ENCODE peak calls at places on chromosomes 12 and 14, in six cellular contexts. One of them, this sample, is unnamed.

GRCh38 chr14:79585845-79586244 is 625.5 kb downstream of the DIO2 start:
- DNase-seq in astrocyte of the cerebellum: peak; percentile 28
- DNase-seq in effector memory CD4-positive, alpha-beta T cell: no peak
- DNase-seq in right atrium auricular region: no peak
- DNase-seq in lung: no peak
- DNase-seq in AG09309: no peak
- DNase-seq in this sample: no peak

GRCh38 chr14:103735815-103736545 is 20.4 kb downstream of the ZFYVE21 start:
- DNase-seq in astrocyte of the cerebellum: no peak
- DNase-seq in effector memory CD4-positive, alpha-beta T cell: no peak
- DNase-seq in right atrium auricular region: no peak
- DNase-seq in lung: no peak
- DNase-seq in AG09309: no peak
- DNase-seq in this sample: no peak

GRCh38 chr12:91627225-91627624 is 444.6 kb upstream of the DCN start:
- DNase-seq in astrocyte of the cerebellum: no peak
- DNase-seq in effector memory CD4-positive, alpha-beta T cell: no peak
- DNase-seq in right atrium auricular region: no peak
- DNase-seq in lung: no peak
- DNase-seq in AG09309: no peak
- DNase-seq in this sample: no peak

GRCh38 chr12:62519043-62519442 is 52.4 kb downstream of the MON2 start:
- DNase-seq in astrocyte of the cerebellum: no peak
- DNase-seq in effector memory CD4-positive, alpha-beta T cell: no peak
- DNase-seq in right atrium auricular region: no peak
- DNase-seq in lung: no peak
- DNase-seq in AG09309: no peak
- DNase-seq in this sample: no peak

GRCh38 chr14:90534091-90534837 is 137.4 kb downstream of the CALM1 start:
- DNase-seq in astrocyte of the cerebellum: peak; percentile 9
- DNase-seq in effector memory CD4-positive, alpha-beta T cell: no peak
- DNase-seq in right atrium auricular region: no peak
- DNase-seq in lung: no peak
- DNase-seq in AG09309: no peak
- DNase-seq in this sample: peak; percentile 63

GRCh38 chr12:22692964-22693555 is 68.1 kb downstream of the ETNK1 start:
- DNase-seq in astrocyte of the cerebellum: no peak
- DNase-seq in effector memory CD4-positive, alpha-beta T cell: no peak
- DNase-seq in right atrium auricular region: no peak
- DNase-seq in lung: no peak
- DNase-seq in AG09309: no peak
- DNase-seq in this sample: no peak

GRCh38 chr12:75705749-75706719 is 194.6 kb upstream of the KRR1 start:
- DNase-seq in astrocyte of the cerebellum: peak; percentile 97
- DNase-seq in effector memory CD4-positive, alpha-beta T cell: no peak
- DNase-seq in right atrium auricular region: no peak
- DNase-seq in lung: peak; percentile 33
- DNase-seq in AG09309: peak; percentile 87
- DNase-seq in this sample: peak; percentile 97

GRCh38 chr12:123069436-123070266 is 81.2 kb downstream of the PITPNM2 start:
- DNase-seq in astrocyte of the cerebellum: no peak
- DNase-seq in effector memory CD4-positive, alpha-beta T cell: no peak
- DNase-seq in right atrium auricular region: no peak
- DNase-seq in lung: no peak
- DNase-seq in AG09309: no peak
- DNase-seq in this sample: no peak

GRCh38 chr12:94025730-94026129 is 122.6 kb upstream of the PLXNC1 start:
- DNase-seq in astrocyte of the cerebellum: no peak
- DNase-seq in effector memory CD4-positive, alpha-beta T cell: no peak
- DNase-seq in right atrium auricular region: no peak
- DNase-seq in lung: no peak
- DNase-seq in AG09309: no peak
- DNase-seq in this sample: no peak

GRCh38 chr14:92122351-92122677 is 545 bp downstream of the CPSF2 start:
- DNase-seq in astrocyte of the cerebellum: no peak
- DNase-seq in effector memory CD4-positive, alpha-beta T cell: no peak
- DNase-seq in right atrium auricular region: no peak
- DNase-seq in lung: no peak
- DNase-seq in AG09309: no peak
- DNase-seq in this sample: peak; percentile 34

GRCh38 chr14:92963301-92964123 is 40.6 kb downstream of the CHGA start:
- DNase-seq in astrocyte of the cerebellum: no peak
- DNase-seq in effector memory CD4-positive, alpha-beta T cell: no peak
- DNase-seq in right atrium auricular region: no peak
- DNase-seq in lung: no peak
- DNase-seq in AG09309: no peak
- DNase-seq in this sample: peak; percentile 80

GRCh38 chr12:34604631-34605509 is 582.6 kb downstream of the ALG10 start:
- DNase-seq in astrocyte of the cerebellum: no peak
- DNase-seq in effector memory CD4-positive, alpha-beta T cell: no peak
- DNase-seq in right atrium auricular region: no peak
- DNase-seq in lung: no peak
- DNase-seq in AG09309: no peak
- DNase-seq in this sample: no peak

DNA sequence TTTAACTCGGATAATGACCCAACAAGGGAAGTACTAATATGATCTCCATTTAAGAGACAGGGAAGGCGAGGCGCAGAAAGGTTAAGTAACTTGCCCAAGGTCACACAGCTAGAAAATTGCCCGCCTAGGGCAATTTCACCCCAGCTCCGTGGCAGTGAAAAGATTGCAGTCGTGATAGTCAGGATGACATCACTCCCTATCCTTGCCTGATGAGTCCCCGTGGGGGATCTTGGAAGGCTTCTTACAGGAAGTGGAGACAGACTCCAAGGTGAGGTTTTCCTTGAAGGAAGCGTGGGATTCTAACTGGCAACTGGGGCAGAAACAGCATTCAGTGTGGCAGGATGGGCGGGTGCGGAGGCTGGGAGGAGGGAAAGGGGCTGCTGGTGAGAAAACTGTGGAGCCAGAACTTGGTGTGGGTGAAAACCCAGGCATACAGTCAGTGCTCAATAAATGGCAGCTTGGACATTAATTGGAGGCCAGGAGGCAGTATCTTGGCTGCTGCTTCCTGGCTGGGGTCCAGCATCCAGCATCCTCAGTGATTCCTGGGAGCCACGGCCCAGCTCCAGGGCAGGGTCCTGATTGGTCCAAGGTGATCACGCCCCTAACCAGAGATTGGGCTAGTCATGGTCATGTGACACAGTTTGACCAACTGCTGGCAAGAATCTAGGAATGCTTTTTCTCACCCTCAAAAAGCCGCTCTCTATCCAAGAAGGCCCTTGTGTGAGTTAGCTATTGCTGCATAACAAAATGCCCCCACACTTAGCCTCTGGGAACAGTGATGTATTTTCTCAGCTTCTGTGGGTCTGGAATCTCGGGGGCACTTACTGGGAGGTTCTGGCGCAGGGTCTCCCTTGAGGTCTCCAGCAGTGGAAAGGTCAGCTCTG is 118.8 kb upstream of the NCOR2 start:
- DNase-seq in astrocyte of the cerebellum: no peak
- DNase-seq in effector memory CD4-positive, alpha-beta T cell: no peak
- DNase-seq in right atrium auricular region: no peak
- DNase-seq in lung: no peak
- DNase-seq in AG09309: no peak
- DNase-seq in this sample: peak; percentile 52
- H3K4me3 ChIP-seq in astrocyte of the cerebellum: no peak overlapping the region
- H3K4me3 ChIP-seq in effector memory CD4-positive, alpha-beta T cell: no peak overlapping the region
- H3K4me3 ChIP-seq in right atrium auricular region: no peak overlapping the region
- H3K4me3 ChIP-seq in lung: no peak overlapping the region
- H3K4me3 ChIP-seq in AG09309: no peak overlapping the region
- H3K4me3 ChIP-seq in this sample: peak overlapping the region; percentile 44

DNA sequence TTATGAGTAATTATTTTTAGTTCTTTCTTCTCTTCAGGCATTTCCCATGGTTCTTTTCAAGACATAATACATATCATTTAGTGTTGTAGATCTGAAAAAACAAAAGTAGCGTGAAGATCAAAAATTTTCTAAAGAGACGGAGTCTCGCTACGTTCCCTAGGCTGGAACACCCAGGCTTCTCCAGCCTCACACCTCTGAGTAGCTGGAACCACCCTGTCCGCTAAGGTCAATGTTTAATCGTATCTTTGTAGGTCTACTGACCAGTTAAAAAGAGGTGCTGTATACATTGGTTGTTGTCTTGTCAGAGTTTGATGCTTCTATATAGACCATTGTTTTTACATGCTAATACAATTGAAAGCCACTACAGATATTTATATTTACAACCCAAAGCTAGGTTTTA is 1.3 kb upstream of the HIF1A start:
- DNase-seq in astrocyte of the cerebellum: no peak
- DNase-seq in effector memory CD4-positive, alpha-beta T cell: no peak
- DNase-seq in right atrium auricular region: no peak
- DNase-seq in lung: no peak
- DNase-seq in AG09309: no peak
- DNase-seq in this sample: no peak
- H3K4me3 ChIP-seq in astrocyte of the cerebellum: no peak overlapping the region
- H3K4me3 ChIP-seq in effector memory CD4-positive, alpha-beta T cell: no peak overlapping the region
- H3K4me3 ChIP-seq in right atrium auricular region: no peak overlapping the region
- H3K4me3 ChIP-seq in lung: no peak overlapping the region
- H3K4me3 ChIP-seq in AG09309: no peak overlapping the region
- H3K4me3 ChIP-seq in this sample: no peak overlapping the region

DNA sequence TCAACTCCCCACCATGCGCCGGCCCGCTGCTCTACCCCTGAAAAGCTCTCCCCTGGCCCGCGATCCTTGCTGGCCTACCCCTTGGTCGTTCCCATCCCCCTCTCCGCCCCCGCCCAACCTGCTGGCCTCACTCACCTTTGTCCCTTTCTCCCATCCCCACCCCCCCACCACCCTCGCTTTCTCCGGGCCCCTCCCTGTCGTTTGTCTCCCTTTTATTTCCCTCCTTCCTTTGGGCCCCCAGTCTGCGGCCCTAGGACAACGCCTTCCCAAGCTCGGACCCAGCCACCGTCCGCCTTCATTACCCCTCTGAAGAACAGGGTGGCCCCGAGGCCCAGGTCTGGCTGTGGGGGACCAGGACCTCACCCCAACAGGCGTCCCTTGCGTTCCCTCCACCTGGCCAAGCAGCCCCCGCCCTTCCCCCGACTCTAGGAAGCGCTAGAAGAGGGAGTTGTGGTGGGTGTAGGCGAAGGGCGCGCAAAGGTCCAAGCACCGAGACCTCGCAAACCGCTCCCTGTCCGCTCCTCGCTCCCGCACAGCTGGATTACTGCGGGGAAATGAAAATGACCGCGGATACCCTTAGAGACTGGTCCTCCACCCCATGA is 6.9 kb upstream of the SLC7A7 start:
- DNase-seq in astrocyte of the cerebellum: no peak
- DNase-seq in effector memory CD4-positive, alpha-beta T cell: no peak
- DNase-seq in right atrium auricular region: no peak
- DNase-seq in lung: no peak
- DNase-seq in AG09309: no peak
- DNase-seq in this sample: no peak
- H3K4me3 ChIP-seq in astrocyte of the cerebellum: no peak overlapping the region
- H3K4me3 ChIP-seq in effector memory CD4-positive, alpha-beta T cell: no peak overlapping the region
- H3K4me3 ChIP-seq in right atrium auricular region: peak overlapping the region; percentile 23
- H3K4me3 ChIP-seq in lung: no peak overlapping the region
- H3K4me3 ChIP-seq in AG09309: peak overlapping the region; percentile 20
- H3K4me3 ChIP-seq in this sample: no peak overlapping the region

DNA sequence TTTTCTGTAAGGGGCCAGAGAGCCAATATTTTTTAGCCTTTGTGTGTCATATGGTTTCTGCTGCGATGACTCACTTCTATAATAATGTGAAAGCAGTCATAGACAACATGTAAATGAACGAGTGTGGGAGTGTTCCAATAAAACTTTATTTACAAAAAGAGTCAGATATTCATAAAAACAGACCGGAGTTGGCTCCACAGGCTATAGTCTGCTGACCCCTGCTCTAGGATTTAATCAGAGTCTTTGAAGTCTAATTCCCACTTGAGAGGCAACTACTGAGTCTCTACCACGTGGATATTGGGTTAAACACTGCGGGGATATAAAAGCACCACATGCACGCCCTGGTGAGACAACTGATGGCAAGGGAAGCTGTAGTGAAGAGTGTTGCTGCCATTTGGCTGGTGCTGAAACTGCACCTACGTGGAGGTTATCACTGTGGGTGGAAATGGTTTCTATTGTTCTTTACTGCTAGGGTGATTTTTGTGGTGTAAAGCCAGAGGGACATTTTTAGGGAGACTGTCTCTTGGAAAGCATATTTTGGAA is 3.6 kb upstream of the NINJ2 start:
- DNase-seq in astrocyte of the cerebellum: no peak
- DNase-seq in effector memory CD4-positive, alpha-beta T cell: no peak
- DNase-seq in right atrium auricular region: no peak
- DNase-seq in lung: no peak
- DNase-seq in AG09309: no peak
- DNase-seq in this sample: peak; percentile 46
- H3K4me3 ChIP-seq in astrocyte of the cerebellum: no peak overlapping the region
- H3K4me3 ChIP-seq in effector memory CD4-positive, alpha-beta T cell: no peak overlapping the region
- H3K4me3 ChIP-seq in right atrium auricular region: no peak overlapping the region
- H3K4me3 ChIP-seq in lung: no peak overlapping the region
- H3K4me3 ChIP-seq in AG09309: no peak overlapping the region
- H3K4me3 ChIP-seq in this sample: peak overlapping the region; percentile 32

DNA sequence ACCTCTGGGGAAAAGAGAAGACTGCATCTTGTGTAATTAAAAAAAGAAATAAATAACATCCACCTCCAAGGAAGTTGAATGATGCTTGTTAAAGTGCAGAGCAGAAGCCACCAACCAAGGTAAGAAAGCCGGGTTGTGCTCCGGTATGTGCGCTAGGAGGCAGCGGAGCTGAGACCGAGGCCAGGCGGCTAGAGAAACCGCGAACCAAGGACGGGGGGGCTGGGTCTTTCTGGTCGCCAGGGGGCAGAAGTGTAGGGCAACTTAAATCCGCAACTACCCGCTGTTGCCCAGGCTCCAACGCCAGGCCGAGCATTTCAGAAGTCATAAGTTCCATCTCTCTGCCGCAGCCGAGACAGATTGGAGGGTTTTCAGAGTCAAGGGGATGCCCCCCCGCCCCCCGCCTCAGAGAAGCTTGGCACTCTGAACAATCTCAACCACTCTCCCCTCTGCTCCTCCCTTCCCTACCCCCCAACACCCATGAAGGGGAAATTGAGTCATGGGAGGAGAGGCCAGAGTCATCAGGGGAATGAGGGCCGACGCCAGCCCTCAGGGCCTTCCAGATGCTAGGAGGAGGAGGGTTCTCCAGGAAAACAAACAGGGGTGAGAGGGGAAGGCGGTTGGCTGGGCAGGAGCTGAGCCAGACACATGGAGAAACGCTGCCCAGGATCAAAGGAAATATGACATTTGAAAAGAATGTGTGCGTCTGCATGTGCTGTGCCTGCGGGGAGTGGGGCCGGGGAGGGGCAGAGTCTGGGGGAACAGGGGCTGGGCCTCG is 2.2 kb upstream of the NFATC4 start:
- DNase-seq in astrocyte of the cerebellum: peak; percentile 84
- DNase-seq in effector memory CD4-positive, alpha-beta T cell: peak; percentile 21
- DNase-seq in right atrium auricular region: peak; percentile 91
- DNase-seq in lung: peak; percentile 88
- DNase-seq in AG09309: peak; percentile 67
- DNase-seq in this sample: peak; percentile 87
- H3K4me3 ChIP-seq in astrocyte of the cerebellum: peak overlapping the region; percentile 92
- H3K4me3 ChIP-seq in effector memory CD4-positive, alpha-beta T cell: peak overlapping the region; percentile 44
- H3K4me3 ChIP-seq in right atrium auricular region: peak overlapping the region; percentile 59
- H3K4me3 ChIP-seq in lung: peak overlapping the region; percentile 37
- H3K4me3 ChIP-seq in AG09309: peak overlapping the region; percentile 52
- H3K4me3 ChIP-seq in this sample: peak overlapping the region; percentile 93